ENCODE peak calls at places on chromosome 1, in eight cellular contexts. S is D341Med; P is NCI-H526 treated with DMSO at 0.1 percent for 48 hours; O is tibial artery; R is WTC11; X is NCI-H774; D is CD14-positive monocyte; G is stimulated activated CD4-positive, alpha-beta T cell treated with anti-CD3 and anti-CD28 coated beads, Interleukin-4, amount 100 ng/mL, for 24 hours. U is an unnamed sample.

GRCh38 chr1:27862671-27863551 is 9.4 kb upstream of the THEMIS2 start:
- DNase-seq in S (no peak), P (no peak), O (peak; percentile 82), R (no peak), X (no peak), D (peak; percentile 97), G (no peak), U (peak; percentile 85)

GRCh38 chr1:100249155-100249536 is 488 bp downstream of the DBT start:
- DNase-seq in S (no peak), P (no peak), O (no peak), R (no peak), X (no peak), D (no peak), G (no peak), U (no peak)

GRCh38 chr1:54542120-54542961 is 5.7 kb upstream of the ACOT11 start:
- DNase-seq in S (peak; percentile 68), P (peak; percentile 78), O (peak; percentile 85), R (peak; percentile 86), X (peak; percentile 85), D (no peak), G (peak; percentile 53), U (peak; percentile 56)

GRCh38 chr1:27616441-27616840 is 12.5 kb upstream of the AHDC1 start:
- DNase-seq in S (no peak), P (no peak), O (no peak), R (no peak), X (no peak), D (no peak), G (no peak), U (no peak)

GRCh38 chr1:11571906-11572616 is 82.2 kb downstream of the FBXO2 start:
- DNase-seq in S (peak; percentile 41), P (no peak), O (no peak), R (peak; percentile 81), X (no peak), D (no peak), G (no peak), U (no peak)

GRCh38 chr1:195951313-195951712 is 656.9 kb downstream of the KCNT2 start:
- DNase-seq in S (no peak), P (no peak), O (no peak), R (no peak), X (no peak), D (no peak), G (no peak), U (no peak)

GRCh38 chr1:115116511-115116910 is 27.2 kb upstream of the TSPAN2 start:
- DNase-seq in S (no peak), P (no peak), O (no peak), R (no peak), X (no peak), D (no peak), G (no peak), U (no peak)

GRCh38 chr1:225653463-225654276 is 747 bp upstream of the ENAH start:
- DNase-seq in S (peak; percentile 79), P (peak; percentile 39), O (peak; percentile 90), R (peak; percentile 56), X (peak; percentile 70), D (peak; percentile 48), G (peak; percentile 18), U (peak; percentile 75)

GRCh38 chr1:111517464-111518225 is 14.2 kb upstream of the ADORA3 start:
- DNase-seq in S (no peak), P (no peak), O (no peak), R (no peak), X (peak; percentile 18), D (no peak), G (peak; percentile 61), U (no peak)

GRCh38 chr1:151822404-151822803 is 9.2 kb downstream of the RORC start:
- DNase-seq in S (no peak), P (no peak), O (no peak), R (no peak), X (no peak), D (no peak), G (peak; percentile 73), U (no peak)

GRCh38 chr1:229950908-229951307 is 116.1 kb upstream of the GALNT2 start:
- DNase-seq in S (no peak), P (no peak), O (no peak), R (no peak), X (no peak), D (no peak), G (no peak), U (no peak)

GRCh38 chr1:38291906-38292521 is 245.4 kb upstream of the POU3F1 start:
- DNase-seq in S (no peak), P (no peak), O (no peak), R (peak; percentile 66), X (no peak), D (no peak), G (no peak), U (no peak)

GRCh38 chr1:154324669-154325582 is at the start of gene ATP8B2:
- DNase-seq in S (peak; percentile 94), P (peak; percentile 81), O (peak; percentile 89), R (peak; percentile 90), X (peak; percentile 81), D (peak; percentile 76), G (peak; percentile 87), U (peak; percentile 76)

GRCh38 chr1:232904566-232904965 is 45.8 kb upstream of the NTPCR start:
- DNase-seq in S (no peak), P (no peak), O (no peak), R (no peak), X (no peak), D (no peak), G (no peak), U (no peak)

GRCh38 chr1:86758570-86758969 is 54.2 kb downstream of the SH3GLB1 start:
- DNase-seq in S (no peak), P (no peak), O (no peak), R (no peak), X (peak; percentile 75), D (no peak), G (no peak), U (peak; percentile 69)

GRCh38 chr1:210792703-210793102 is 341.2 kb downstream of the KCNH1 start:
- DNase-seq in S (no peak), P (no peak), O (no peak), R (no peak), X (no peak), D (no peak), G (no peak), U (no peak)